ENCODE peak calls at places on chromosomes 3 and 15, in nine cellular contexts. One of them, this sample, is unnamed.
A peak's percentile ranks its signal among the peaks of the same experiment; 100 is the strongest.

GRCh38 chr15:45642203-45642932 is 7.5 kb downstream of the SQOR start:
- DNase-seq in neural progenitor cell: no peak
- DNase-seq in PC-3: peak; percentile 73
- DNase-seq in cardiac muscle cell: no peak
- DNase-seq in adrenal gland: peak; percentile 68
- DNase-seq in IMR-90: peak; percentile 89
- DNase-seq in lower lobe of right lung: no peak
- DNase-seq in left ventricle myocardium inferior: no peak
- DNase-seq in astrocyte: peak; percentile 86
- DNase-seq in this sample: no peak

GRCh38 chr15:59256538-59256937 is 49.9 kb downstream of the LDHAL6B start:
- DNase-seq in cardiac muscle cell: no peak
- DNase-seq in lower lobe of right lung: no peak
- DNase-seq in IMR-90: no peak
- DNase-seq in neural progenitor cell: no peak
- DNase-seq in PC-3: no peak
- DNase-seq in left ventricle myocardium inferior: no peak
- DNase-seq in adrenal gland: no peak
- DNase-seq in astrocyte: no peak
- DNase-seq in this sample: no peak

GRCh38 chr3:108552267-108553159 is 36.7 kb downstream of the CIP2A start:
- DNase-seq in PC-3: peak; percentile 76
- DNase-seq in astrocyte: peak; percentile 23
- DNase-seq in adrenal gland: no peak
- DNase-seq in IMR-90: peak; percentile 56
- DNase-seq in neural progenitor cell: peak; percentile 60
- DNase-seq in cardiac muscle cell: peak; percentile 63
- DNase-seq in left ventricle myocardium inferior: no peak
- DNase-seq in lower lobe of right lung: no peak
- DNase-seq in this sample: no peak

GRCh38 chr3:63961891-63962290 is 49.7 kb upstream of the SCAANT1 start:
- DNase-seq in adrenal gland: no peak
- DNase-seq in lower lobe of right lung: no peak
- DNase-seq in PC-3: peak; percentile 54
- DNase-seq in astrocyte: peak; percentile 34
- DNase-seq in neural progenitor cell: no peak
- DNase-seq in IMR-90: peak; percentile 68
- DNase-seq in left ventricle myocardium inferior: no peak
- DNase-seq in cardiac muscle cell: peak; percentile 39
- DNase-seq in this sample: no peak

GRCh38 chr15:75663931-75664421 is 16.3 kb downstream of the SNX33 start:
- DNase-seq in left ventricle myocardium inferior: no peak
- DNase-seq in neural progenitor cell: no peak
- DNase-seq in PC-3: no peak
- DNase-seq in cardiac muscle cell: no peak
- DNase-seq in adrenal gland: no peak
- DNase-seq in lower lobe of right lung: no peak
- DNase-seq in astrocyte: no peak
- DNase-seq in IMR-90: no peak
- DNase-seq in this sample: peak; percentile 73

GRCh38 chr3:178986456-178986855 is 85.2 kb downstream of the ZMAT3 start:
- DNase-seq in astrocyte: no peak
- DNase-seq in left ventricle myocardium inferior: no peak
- DNase-seq in adrenal gland: no peak
- DNase-seq in IMR-90: no peak
- DNase-seq in neural progenitor cell: no peak
- DNase-seq in lower lobe of right lung: no peak
- DNase-seq in PC-3: no peak
- DNase-seq in cardiac muscle cell: no peak
- DNase-seq in this sample: no peak

GRCh38 chr3:189683576-189684255 is 52.5 kb downstream of the TP63 start:
- DNase-seq in cardiac muscle cell: no peak
- DNase-seq in adrenal gland: no peak
- DNase-seq in IMR-90: no peak
- DNase-seq in neural progenitor cell: no peak
- DNase-seq in left ventricle myocardium inferior: no peak
- DNase-seq in lower lobe of right lung: no peak
- DNase-seq in PC-3: no peak
- DNase-seq in astrocyte: peak; percentile 58
- DNase-seq in this sample: no peak

GRCh38 chr15:66832679-66833078 is 130.6 kb downstream of the SMAD6 start:
- DNase-seq in PC-3: peak; percentile 25
- DNase-seq in cardiac muscle cell: no peak
- DNase-seq in neural progenitor cell: no peak
- DNase-seq in IMR-90: peak; percentile 56
- DNase-seq in lower lobe of right lung: no peak
- DNase-seq in adrenal gland: no peak
- DNase-seq in astrocyte: no peak
- DNase-seq in left ventricle myocardium inferior: no peak
- DNase-seq in this sample: no peak

GRCh38 chr3:197248341-197248740 is 50.1 kb downstream of the DLG1 start:
- DNase-seq in astrocyte: no peak
- DNase-seq in IMR-90: no peak
- DNase-seq in lower lobe of right lung: no peak
- DNase-seq in left ventricle myocardium inferior: no peak
- DNase-seq in adrenal gland: no peak
- DNase-seq in cardiac muscle cell: no peak
- DNase-seq in PC-3: no peak
- DNase-seq in neural progenitor cell: no peak
- DNase-seq in this sample: no peak

GRCh38 chr15:37056168-37056893 is 44.0 kb downstream of the MEIS2 start:
- DNase-seq in left ventricle myocardium inferior: peak; percentile 76
- DNase-seq in cardiac muscle cell: no peak
- DNase-seq in neural progenitor cell: peak; percentile 72
- DNase-seq in IMR-90: no peak
- DNase-seq in astrocyte: peak; percentile 60
- DNase-seq in lower lobe of right lung: no peak
- DNase-seq in PC-3: no peak
- DNase-seq in adrenal gland: no peak
- DNase-seq in this sample: no peak

GRCh38 chr3:42875325-42876151 is at the start of gene CYP8B1:
- DNase-seq in adrenal gland: no peak
- DNase-seq in cardiac muscle cell: no peak
- DNase-seq in neural progenitor cell: no peak
- DNase-seq in PC-3: no peak
- DNase-seq in IMR-90: no peak
- DNase-seq in lower lobe of right lung: no peak
- DNase-seq in left ventricle myocardium inferior: no peak
- DNase-seq in astrocyte: no peak
- DNase-seq in this sample: no peak

GRCh38 chr3:151644986-151645385 is 88.7 kb upstream of the AADACL2 start:
- DNase-seq in IMR-90: no peak
- DNase-seq in neural progenitor cell: no peak
- DNase-seq in cardiac muscle cell: no peak
- DNase-seq in adrenal gland: no peak
- DNase-seq in left ventricle myocardium inferior: no peak
- DNase-seq in PC-3: no peak
- DNase-seq in lower lobe of right lung: no peak
- DNase-seq in astrocyte: no peak
- DNase-seq in this sample: no peak

GRCh38 chr3:85342915-85343314 is 384.1 kb downstream of the CADM2 start:
- DNase-seq in cardiac muscle cell: peak; percentile 49
- DNase-seq in lower lobe of right lung: no peak
- DNase-seq in left ventricle myocardium inferior: no peak
- DNase-seq in IMR-90: no peak
- DNase-seq in neural progenitor cell: peak; percentile 56
- DNase-seq in astrocyte: no peak
- DNase-seq in adrenal gland: no peak
- DNase-seq in PC-3: peak; percentile 69
- DNase-seq in this sample: no peak

GRCh38 chr15:73782339-73782979 is 29.3 kb upstream of the INSYN1 start:
- DNase-seq in lower lobe of right lung: no peak
- DNase-seq in cardiac muscle cell: no peak
- DNase-seq in neural progenitor cell: no peak
- DNase-seq in left ventricle myocardium inferior: no peak
- DNase-seq in IMR-90: no peak
- DNase-seq in adrenal gland: no peak
- DNase-seq in PC-3: no peak
- DNase-seq in astrocyte: no peak
- DNase-seq in this sample: no peak

GRCh38 chr15:51314391-51315337 is 23.7 kb downstream of the CYP19A1 start:
- DNase-seq in PC-3: no peak
- DNase-seq in IMR-90: no peak
- DNase-seq in left ventricle myocardium inferior: no peak
- DNase-seq in lower lobe of right lung: no peak
- DNase-seq in cardiac muscle cell: peak; percentile 66
- DNase-seq in adrenal gland: no peak
- DNase-seq in astrocyte: no peak
- DNase-seq in neural progenitor cell: no peak
- DNase-seq in this sample: no peak

GRCh38 chr3:48306860-48307530 is 26.5 kb downstream of the SPINK8 start:
- DNase-seq in neural progenitor cell: no peak
- DNase-seq in adrenal gland: no peak
- DNase-seq in IMR-90: no peak
- DNase-seq in PC-3: no peak
- DNase-seq in left ventricle myocardium inferior: no peak
- DNase-seq in astrocyte: no peak
- DNase-seq in lower lobe of right lung: no peak
- DNase-seq in cardiac muscle cell: no peak
- DNase-seq in this sample: no peak

GRCh38 chr3:53775834-53776251 is 70.4 kb downstream of the CHDH start:
- DNase-seq in PC-3: peak; percentile 59
- DNase-seq in IMR-90: no peak
- DNase-seq in neural progenitor cell: peak; percentile 25
- DNase-seq in astrocyte: no peak
- DNase-seq in adrenal gland: no peak
- DNase-seq in lower lobe of right lung: no peak
- DNase-seq in left ventricle myocardium inferior: no peak
- DNase-seq in cardiac muscle cell: no peak
- DNase-seq in this sample: no peak

GRCh38 chr3:149501524-149501923 is 27.0 kb downstream of the TM4SF4 start:
- DNase-seq in PC-3: peak; percentile 42
- DNase-seq in IMR-90: peak; percentile 91
- DNase-seq in left ventricle myocardium inferior: no peak
- DNase-seq in neural progenitor cell: no peak
- DNase-seq in cardiac muscle cell: no peak
- DNase-seq in lower lobe of right lung: no peak
- DNase-seq in adrenal gland: no peak
- DNase-seq in astrocyte: peak; percentile 85
- DNase-seq in this sample: no peak
- H3K27ac ChIP-seq in PC-3: no peak overlapping the region
- H3K27ac ChIP-seq in IMR-90: no peak overlapping the region
- H3K27ac ChIP-seq in left ventricle myocardium inferior: no peak overlapping the region
- H3K27ac ChIP-seq in neural progenitor cell: no peak overlapping the region
- H3K27ac ChIP-seq in cardiac muscle cell: no peak overlapping the region
- H3K27ac ChIP-seq in lower lobe of right lung: no peak overlapping the region
- H3K27ac ChIP-seq in adrenal gland: no peak overlapping the region
- H3K27ac ChIP-seq in astrocyte: peak overlapping the region; percentile 77
- H3K27ac ChIP-seq in this sample: no peak overlapping the region

DNA sequence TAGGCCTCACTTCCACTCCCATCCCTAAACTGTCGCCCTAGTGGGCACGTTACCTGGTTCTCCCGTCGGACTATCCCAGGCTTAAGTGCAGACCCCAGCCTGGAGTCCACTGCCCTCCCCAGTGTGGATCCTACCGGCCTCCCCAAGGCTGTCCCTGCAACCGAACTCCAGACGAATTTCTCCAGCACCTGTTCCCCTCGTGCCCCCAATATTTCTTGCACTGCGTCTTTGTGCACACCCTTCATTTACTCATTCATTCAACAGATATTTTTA is 26.4 kb downstream of the SLC41A3 start:
- DNase-seq in IMR-90: no peak
- DNase-seq in adrenal gland: no peak
- DNase-seq in lower lobe of right lung: no peak
- DNase-seq in cardiac muscle cell: no peak
- DNase-seq in astrocyte: no peak
- DNase-seq in neural progenitor cell: no peak
- DNase-seq in left ventricle myocardium inferior: no peak
- DNase-seq in PC-3: no peak
- DNase-seq in this sample: no peak
- H3K27ac ChIP-seq in IMR-90: no peak overlapping the region
- H3K27ac ChIP-seq in adrenal gland: no peak overlapping the region
- H3K27ac ChIP-seq in lower lobe of right lung: no peak overlapping the region
- H3K27ac ChIP-seq in cardiac muscle cell: no peak overlapping the region
- H3K27ac ChIP-seq in astrocyte: no peak overlapping the region
- H3K27ac ChIP-seq in neural progenitor cell: no peak overlapping the region
- H3K27ac ChIP-seq in left ventricle myocardium inferior: peak overlapping the region; percentile 83
- H3K27ac ChIP-seq in PC-3: no peak overlapping the region
- H3K27ac ChIP-seq in this sample: no peak overlapping the region

GRCh38 chr15:100528833-100529428 is at the start of gene CERS3:
- DNase-seq in neural progenitor cell: no peak
- DNase-seq in astrocyte: no peak
- DNase-seq in IMR-90: no peak
- DNase-seq in left ventricle myocardium inferior: no peak
- DNase-seq in lower lobe of right lung: no peak
- DNase-seq in cardiac muscle cell: no peak
- DNase-seq in adrenal gland: no peak
- DNase-seq in PC-3: no peak
- DNase-seq in this sample: no peak
- H3K27ac ChIP-seq in neural progenitor cell: no peak within 1 kb of the TSS
- H3K27ac ChIP-seq in astrocyte: no peak within 1 kb of the TSS
- H3K27ac ChIP-seq in IMR-90: no peak within 1 kb of the TSS
- H3K27ac ChIP-seq in left ventricle myocardium inferior: no peak within 1 kb of the TSS
- H3K27ac ChIP-seq in lower lobe of right lung: no peak within 1 kb of the TSS
- H3K27ac ChIP-seq in cardiac muscle cell: no peak within 1 kb of the TSS
- H3K27ac ChIP-seq in adrenal gland: no peak within 1 kb of the TSS
- H3K27ac ChIP-seq in PC-3: no peak within 1 kb of the TSS
- H3K27ac ChIP-seq in this sample: no peak within 1 kb of the TSS

GRCh38 chr3:69179740-69180372 is 57.5 kb upstream of the LMOD3 start:
- DNase-seq in left ventricle myocardium inferior: no peak
- DNase-seq in lower lobe of right lung: no peak
- DNase-seq in PC-3: no peak
- DNase-seq in cardiac muscle cell: no peak
- DNase-seq in adrenal gland: no peak
- DNase-seq in neural progenitor cell: no peak
- DNase-seq in astrocyte: peak; percentile 16
- DNase-seq in IMR-90: no peak
- DNase-seq in this sample: no peak

GRCh38 chr3:69174871-69175737 is 52.7 kb upstream of the LMOD3 start:
- DNase-seq in neural progenitor cell: no peak
- DNase-seq in cardiac muscle cell: no peak
- DNase-seq in lower lobe of right lung: no peak
- DNase-seq in astrocyte: no peak
- DNase-seq in adrenal gland: no peak
- DNase-seq in PC-3: no peak
- DNase-seq in IMR-90: no peak
- DNase-seq in left ventricle myocardium inferior: no peak
- DNase-seq in this sample: no peak

GRCh38 chr3:69178838-69179739 is 56.7 kb upstream of the LMOD3 start:
- DNase-seq in neural progenitor cell: no peak
- DNase-seq in cardiac muscle cell: no peak
- DNase-seq in PC-3: peak; percentile 69
- DNase-seq in lower lobe of right lung: no peak
- DNase-seq in adrenal gland: no peak
- DNase-seq in IMR-90: no peak
- DNase-seq in astrocyte: peak; percentile 15
- DNase-seq in left ventricle myocardium inferior: no peak
- DNase-seq in this sample: no peak

GRCh38 chr3:69180869-69181591 is 58.6 kb upstream of the LMOD3 start:
- DNase-seq in left ventricle myocardium inferior: no peak
- DNase-seq in PC-3: no peak
- DNase-seq in IMR-90: no peak
- DNase-seq in astrocyte: no peak
- DNase-seq in cardiac muscle cell: no peak
- DNase-seq in lower lobe of right lung: no peak
- DNase-seq in neural progenitor cell: no peak
- DNase-seq in adrenal gland: no peak
- DNase-seq in this sample: no peak

DNA sequence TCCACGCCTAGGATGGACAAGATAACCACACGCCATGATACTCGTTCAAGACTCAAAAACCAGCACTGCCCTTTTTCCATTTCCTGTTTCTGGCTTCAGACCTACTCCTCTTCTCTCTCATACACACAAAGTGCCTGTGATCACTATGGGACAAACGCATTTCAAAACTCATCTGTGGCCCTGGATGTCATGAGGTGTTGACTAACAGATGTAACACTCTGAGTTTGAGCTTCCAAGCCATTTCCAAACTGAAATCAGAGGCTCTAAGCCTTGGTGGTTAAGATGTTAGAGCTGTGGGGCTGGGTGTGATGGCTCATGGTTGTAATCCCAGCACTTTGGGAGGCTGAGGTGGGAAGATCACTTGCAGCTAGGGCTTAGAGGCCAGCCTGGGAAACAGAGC is 55.7 kb upstream of the LMOD3 start:
- DNase-seq in astrocyte: no peak
- DNase-seq in neural progenitor cell: no peak
- DNase-seq in adrenal gland: no peak
- DNase-seq in PC-3: no peak
- DNase-seq in IMR-90: no peak
- DNase-seq in lower lobe of right lung: no peak
- DNase-seq in cardiac muscle cell: no peak
- DNase-seq in left ventricle myocardium inferior: no peak
- DNase-seq in this sample: no peak
- H3K27ac ChIP-seq in astrocyte: no peak overlapping the region
- H3K27ac ChIP-seq in neural progenitor cell: no peak overlapping the region
- H3K27ac ChIP-seq in adrenal gland: no peak overlapping the region
- H3K27ac ChIP-seq in PC-3: peak overlapping the region; percentile 88
- H3K27ac ChIP-seq in IMR-90: no peak overlapping the region
- H3K27ac ChIP-seq in lower lobe of right lung: no peak overlapping the region
- H3K27ac ChIP-seq in cardiac muscle cell: no peak overlapping the region
- H3K27ac ChIP-seq in left ventricle myocardium inferior: no peak overlapping the region
- H3K27ac ChIP-seq in this sample: no peak overlapping the region

This sample was measured in pancreas.